ENCODE peak calls at places on chromosomes 1 and 21, in eight cellular contexts. M, F, O, G, E, W, U and Y are unnamed samples.

GRCh38 chr1:159612211-159612885 is 24.7 kb downstream of the APCS start:
- DNase-seq in M (no peak), F (no peak), O (no peak), G (no peak), E (no peak), W (no peak), U (no peak), Y (no peak)

GRCh38 chr1:209155556-209155955 is 428.0 kb upstream of the CAMK1G start:
- DNase-seq in M (no peak), F (no peak), O (no peak), G (no peak), E (no peak), W (no peak), U (no peak), Y (no peak)

GRCh38 chr1:24414884-24415333 is 693 bp upstream of the NIPAL3 start:
- DNase-seq in M (no peak), F (no peak), O (no peak), G (no peak), E (no peak), W (no peak), U (no peak), Y (no peak)

GRCh38 chr1:242005866-242006565 is 7.1 kb upstream of the MAP1LC3C start:
- DNase-seq in M (no peak), F (peak), O (no peak), G (no peak), E (peak), W (no peak), U (no peak), Y (no peak)

GRCh38 chr1:10074059-10074854 is 41.5 kb downstream of the UBE4B start:
- DNase-seq in M (no peak), F (peak), O (peak), G (peak), E (peak), W (peak), U (no peak), Y (no peak)

GRCh38 chr1:117312453-117313138 is 54.7 kb upstream of the MAN1A2 start:
- DNase-seq in M (no peak), F (peak), O (peak), G (no peak), E (peak), W (peak), U (no peak), Y (no peak)

GRCh38 chr1:213417846-213418245 is 366.8 kb downstream of the RPS6KC1 start:
- DNase-seq in M (no peak), F (no peak), O (no peak), G (no peak), E (no peak), W (no peak), U (no peak), Y (no peak)

GRCh38 chr1:198519639-198520501 is 20.6 kb downstream of the ATP6V1G3 start:
- DNase-seq in M (no peak), F (no peak), O (no peak), G (no peak), E (no peak), W (no peak), U (no peak), Y (no peak)

GRCh38 chr1:82542141-82542540 is 741.4 kb downstream of the ADGRL2 start:
- DNase-seq in M (no peak), F (no peak), O (no peak), G (no peak), E (no peak), W (no peak), U (no peak), Y (no peak)

GRCh38 chr1:235011064-235011598 is 117.5 kb downstream of the TOMM20 start:
- DNase-seq in M (no peak), F (no peak), O (no peak), G (peak), E (no peak), W (no peak), U (no peak), Y (no peak)

GRCh38 chr1:27342778-27343638 is 1.2 kb downstream of the SYTL1 start:
- DNase-seq in M (no peak), F (no peak), O (no peak), G (no peak), E (no peak), W (peak), U (no peak), Y (no peak)

GRCh38 chr1:182288749-182289604 is 102.6 kb downstream of the GLUL start:
- DNase-seq in M (no peak), F (no peak), O (no peak), G (peak), E (no peak), W (no peak), U (no peak), Y (no peak)

GRCh38 chr21:30478015-30478414 is 2.2 kb downstream of the KRTAP19-1 start:
- DNase-seq in M (no peak), F (no peak), O (no peak), G (no peak), E (no peak), W (no peak), U (no peak), Y (no peak)

GRCh38 chr21:45580576-45581321 is 38.5 kb upstream of the SLC19A1 start:
- DNase-seq in M (no peak), F (no peak), O (no peak), G (peak), E (no peak), W (no peak), U (no peak), Y (no peak)

GRCh38 chr1:9881838-9882249 is 28.2 kb downstream of the CTNNBIP1 start:
- DNase-seq in M (no peak), F (peak), O (no peak), G (no peak), E (peak), W (peak), U (no peak), Y (no peak)

GRCh38 chr1:246280551-246280950 is 226.5 kb downstream of the SMYD3 start:
- DNase-seq in M (no peak), F (peak), O (no peak), G (no peak), E (peak), W (peak), U (no peak), Y (no peak)

GRCh38 chr1:38221006-38221649 is 174.5 kb upstream of the POU3F1 start:
- DNase-seq in M (no peak), F (peak), O (no peak), G (no peak), E (peak), W (no peak), U (no peak), Y (no peak)

GRCh38 chr1:8351693-8352470 is 34.0 kb downstream of the SLC45A1 start:
- DNase-seq in M (no peak), F (no peak), O (no peak), G (no peak), E (no peak), W (peak), U (no peak), Y (peak)

GRCh38 chr21:45739218-45740087 is 95.9 kb downstream of the PCBP3 start:
- DNase-seq in M (no peak), F (no peak), O (no peak), G (no peak), E (no peak), W (no peak), U (no peak), Y (no peak)

GRCh38 chr21:8988696-8989095 is 1532.7 kb upstream of the TPTE start:
- DNase-seq in M (no peak), F (no peak), O (peak), G (no peak), E (no peak), W (no peak), U (no peak), Y (no peak)

GRCh38 chr1:112516141-112516540 is 7.4 kb downstream of the WNT2B start:
- DNase-seq in M (no peak), F (no peak), O (no peak), G (no peak), E (no peak), W (no peak), U (no peak), Y (no peak)

GRCh38 chr1:222240536-222241181 is 307.2 kb downstream of the HHIPL2 start:
- DNase-seq in M (no peak), F (peak), O (no peak), G (no peak), E (peak), W (no peak), U (no peak), Y (no peak)

GRCh38 chr1:162772571-162773154 is 17.8 kb upstream of the HSD17B7 start:
- DNase-seq in M (no peak), F (peak), O (no peak), G (no peak), E (peak), W (no peak), U (no peak), Y (no peak)

GRCh38 chr1:229231754-229232119 is 39.2 kb upstream of the RAB4A start:
- DNase-seq in M (no peak), F (no peak), O (no peak), G (peak), E (no peak), W (no peak), U (no peak), Y (no peak)

GRCh38 chr1:38898653-38899230 is 17.4 kb upstream of the GJA9 start:
- DNase-seq in M (no peak), F (no peak), O (no peak), G (no peak), E (peak), W (no peak), U (no peak), Y (no peak)

GRCh38 chr1:163264256-163264655 is 57.5 kb upstream of the NUF2 start:
- DNase-seq in M (no peak), F (peak), O (no peak), G (no peak), E (no peak), W (no peak), U (no peak), Y (no peak)

GRCh38 chr1:156860639-156861423 is at the start of gene NTRK1:
- DNase-seq in M (no peak), F (no peak), O (no peak), G (no peak), E (no peak), W (peak), U (peak), Y (no peak)

GRCh38 chr1:112954059-112954458 is 1.9 kb downstream of the SLC16A1 start:
- DNase-seq in M (no peak), F (no peak), O (no peak), G (no peak), E (no peak), W (no peak), U (no peak), Y (no peak)

GRCh38 chr1:216325336-216325735 is 97.9 kb downstream of the USH2A start:
- DNase-seq in M (no peak), F (no peak), O (no peak), G (no peak), E (no peak), W (no peak), U (no peak), Y (no peak)

GRCh38 chr1:157704878-157705277 is 4.3 kb upstream of the FCRL3 start:
- DNase-seq in M (no peak), F (no peak), O (no peak), G (no peak), E (no peak), W (no peak), U (no peak), Y (no peak)

GRCh38 chr1:153552335-153552734 is 3.3 kb upstream of the S100A3 start:
- DNase-seq in M (no peak), F (no peak), O (no peak), G (no peak), E (no peak), W (no peak), U (no peak), Y (no peak)

GRCh38 chr1:24903560-24903954 is 26.5 kb downstream of the RUNX3 start:
- DNase-seq in M (no peak), F (no peak), O (no peak), G (no peak), E (no peak), W (no peak), U (no peak), Y (no peak)

GRCh38 chr1:29975036-29975694 is 738.8 kb downstream of the PTPRU start:
- DNase-seq in M (no peak), F (peak), O (no peak), G (peak), E (peak), W (no peak), U (no peak), Y (peak)

GRCh38 chr1:18256318-18257235 is 149.0 kb downstream of the IGSF21 start:
- DNase-seq in M (peak), F (peak), O (no peak), G (no peak), E (peak), W (peak), U (peak), Y (peak)

GRCh38 chr1:117932576-117932975 is 3.0 kb downstream of the WDR3 start:
- DNase-seq in M (no peak), F (no peak), O (no peak), G (no peak), E (no peak), W (no peak), U (no peak), Y (no peak)

GRCh38 chr1:156643266-156644092 is 1.6 kb downstream of the BCAN start:
- DNase-seq in M (no peak), F (no peak), O (no peak), G (no peak), E (no peak), W (peak), U (no peak), Y (no peak)

GRCh38 chr1:89890085-89890754 is 69.4 kb downstream of the LRRC8D start:
- DNase-seq in M (no peak), F (peak), O (no peak), G (peak), E (peak), W (no peak), U (peak), Y (no peak)

GRCh38 chr1:180921891-180922636 is 9.4 kb downstream of the KIAA1614 start:
- DNase-seq in M (no peak), F (no peak), O (no peak), G (no peak), E (no peak), W (no peak), U (no peak), Y (no peak)

GRCh38 chr1:119952496-119952895 is 56.2 kb upstream of the ADAM30 start:
- DNase-seq in M (no peak), F (no peak), O (no peak), G (no peak), E (no peak), W (no peak), U (no peak), Y (no peak)

GRCh38 chr1:119958223-119958622 is 61.9 kb upstream of the ADAM30 start:
- DNase-seq in M (no peak), F (no peak), O (no peak), G (no peak), E (peak), W (no peak), U (no peak), Y (no peak)

GRCh38 chr1:119953266-119953998 is 57.1 kb upstream of the ADAM30 start:
- DNase-seq in M (no peak), F (no peak), O (no peak), G (no peak), E (no peak), W (no peak), U (no peak), Y (no peak)

GRCh38 chr1:119956306-119956705 is 60.0 kb upstream of the ADAM30 start:
- DNase-seq in M (no peak), F (no peak), O (no peak), G (no peak), E (no peak), W (no peak), U (no peak), Y (no peak)

DNA sequence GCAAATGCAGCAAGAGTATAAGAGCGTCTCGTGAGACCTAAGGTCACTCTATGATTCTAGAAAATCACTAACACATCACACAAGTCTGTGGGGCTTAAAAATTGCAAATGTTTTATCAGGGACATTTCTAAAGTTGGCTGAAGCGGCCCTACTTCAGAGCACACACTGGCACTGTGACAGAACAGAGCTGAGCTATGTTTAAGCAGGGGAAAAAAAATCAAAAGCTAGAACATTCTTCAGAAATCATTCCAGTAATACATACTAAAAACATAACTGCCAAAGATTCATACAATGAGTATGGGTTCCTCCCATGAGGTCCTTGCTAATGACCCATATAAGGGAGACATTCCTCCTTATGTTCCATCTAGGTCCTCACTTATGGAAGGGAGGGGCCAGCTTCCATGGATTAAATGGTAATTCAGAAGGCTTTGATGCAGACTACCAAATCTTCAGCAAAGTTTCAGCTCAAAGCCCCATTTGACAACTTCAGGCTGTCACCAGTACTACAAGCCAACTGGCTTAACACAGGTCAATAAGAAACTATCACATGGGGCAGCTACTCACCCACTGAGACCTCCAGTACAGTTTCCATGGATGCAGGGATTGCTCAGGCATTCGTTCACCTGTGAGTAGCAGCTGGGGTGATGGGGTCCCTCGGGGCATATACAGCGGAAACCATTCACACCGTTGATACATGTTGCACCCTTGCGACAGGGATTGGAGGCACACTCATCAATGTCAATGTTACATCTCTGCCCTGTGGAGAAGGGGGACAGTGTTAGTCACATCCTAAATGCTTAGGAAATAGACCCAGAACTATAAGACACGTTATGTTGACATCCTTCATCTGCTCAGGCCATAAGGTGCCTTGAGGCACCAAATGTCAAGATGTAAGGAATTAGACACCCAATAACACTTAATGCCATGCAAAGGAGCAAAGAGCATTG is 58.4 kb upstream of the ADAM30 start:
- DNase-seq in M (no peak), F (no peak), O (no peak), G (no peak), E (no peak), W (no peak), U (no peak), Y (no peak)
- TF ChIP-seq CTCF in M (no peak), F (no peak), O (no peak), G (no peak), E (no peak), W (no peak), U (no peak), Y (peak)

DNA sequence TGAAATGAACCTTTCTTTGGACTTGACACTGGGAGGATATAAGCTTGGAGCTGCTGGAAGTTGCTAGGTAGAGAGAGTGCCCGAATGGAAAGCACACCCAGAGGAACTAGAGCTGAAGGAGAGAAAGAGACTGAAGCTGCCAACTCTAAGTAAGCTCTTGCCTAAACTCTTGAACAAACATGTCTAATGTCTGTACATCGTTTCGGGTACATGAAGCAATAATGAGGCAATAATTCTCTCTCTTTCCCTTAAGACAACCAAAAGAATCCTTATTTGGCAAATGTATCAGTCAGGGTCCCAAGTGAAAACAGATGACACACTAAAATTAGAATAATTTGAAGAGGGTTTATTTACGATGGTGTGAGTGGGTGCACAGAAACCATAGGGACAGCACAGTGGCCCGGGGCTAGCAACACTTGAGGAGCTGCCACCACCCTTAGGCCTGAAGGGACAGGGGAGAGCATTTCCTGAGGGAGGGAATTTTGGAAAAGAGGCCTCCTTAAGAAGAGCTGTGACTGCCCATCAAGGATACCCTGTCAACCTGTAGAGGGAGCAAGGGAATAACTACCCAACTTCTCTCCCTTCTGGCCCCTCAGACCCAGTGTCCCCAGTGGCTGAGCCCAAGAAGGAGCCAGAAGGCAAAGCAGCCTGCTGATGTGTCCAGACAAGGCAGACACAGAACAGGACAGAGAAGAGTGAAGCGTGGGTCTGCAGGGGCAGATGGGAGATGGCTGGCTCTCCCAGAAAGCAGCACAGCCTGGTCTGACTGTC is 36.1 kb upstream of the KHDRBS1 start:
- DNase-seq in M (no peak), F (peak), O (no peak), G (no peak), E (peak), W (peak), U (no peak), Y (no peak)
- TF ChIP-seq CTCF in M (no peak), F (peak), O (no peak), G (no peak), E (peak), W (peak), U (peak), Y (peak)

DNA sequence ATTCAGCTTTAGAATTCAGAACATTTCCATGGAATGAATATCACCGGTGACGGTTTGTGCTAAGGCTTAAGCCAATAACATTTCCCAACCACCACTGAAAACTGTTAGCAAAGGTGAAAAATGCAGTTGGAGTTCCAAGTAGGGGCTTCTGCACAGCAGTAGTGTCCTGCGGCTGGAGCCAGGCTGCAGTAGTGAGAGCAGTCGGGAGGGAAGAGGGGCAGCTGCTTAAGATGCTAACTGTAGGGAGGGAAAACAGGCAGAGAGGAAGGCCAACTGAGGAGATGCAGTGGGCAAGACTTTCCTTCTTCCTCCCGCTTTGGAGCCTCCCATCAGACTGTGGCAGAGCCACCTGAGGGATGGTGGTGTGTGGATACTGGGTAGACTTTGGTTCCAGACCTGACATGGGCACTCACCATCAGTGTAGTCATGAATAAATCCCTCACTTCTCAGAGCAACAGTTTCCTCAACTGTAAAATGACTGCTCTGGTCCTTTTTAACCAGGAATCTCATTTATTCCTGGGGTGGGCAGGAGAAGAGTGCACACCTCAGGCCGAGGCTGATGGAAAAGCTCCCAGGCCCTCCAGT is 3.2 kb downstream of the F3 start:
- DNase-seq in M (no peak), F (no peak), O (no peak), G (no peak), E (no peak), W (no peak), U (no peak), Y (no peak)
- TF ChIP-seq CTCF in M (no peak), F (peak), O (no peak), G (no peak), E (peak), W (no peak), U (peak), Y (no peak)

DNA sequence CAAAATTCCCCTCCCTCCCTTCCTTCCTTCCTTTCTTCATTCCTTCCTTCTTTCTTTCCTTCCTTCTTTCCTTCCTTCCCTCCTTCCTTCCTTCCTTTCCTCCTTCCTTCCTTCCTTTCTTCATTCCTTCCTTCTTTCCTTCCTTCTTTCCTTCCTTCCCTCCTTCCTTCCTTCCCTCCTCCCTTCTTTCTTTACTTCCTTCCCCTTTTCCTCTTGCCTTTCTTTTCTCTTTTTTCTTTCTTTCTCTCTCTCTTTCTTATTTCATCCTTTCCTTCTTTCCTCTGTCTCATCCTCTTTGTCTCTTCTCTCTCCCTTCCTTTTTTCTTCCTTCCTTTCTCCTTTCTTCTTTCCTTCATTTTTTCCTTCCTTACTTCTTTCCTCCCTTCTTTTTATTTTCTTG is 171.9 kb upstream of the BRINP3 start:
- DNase-seq in M (no peak), F (no peak), O (no peak), G (no peak), E (no peak), W (no peak), U (no peak), Y (no peak)
- TF ChIP-seq CTCF in M (no peak), F (no peak), O (no peak), G (no peak), E (no peak), W (no peak), U (no peak), Y (no peak)